ENCODE peak calls at places on chromosome 20, in six cellular contexts. L is body of pancreas, E is B cell, D is neural progenitor cell, V is AG09309, G is GM23338. W is an unnamed sample.

GRCh38 chr20:50992733-50993457 is 30.0 kb downstream of the KCNG1 start:
- DNase-seq in L (no peak), E (peak), D (peak), V (no peak), G (peak), W (no peak)

GRCh38 chr20:18465536-18466200 is 1.2 kb downstream of the DZANK1 start:
- DNase-seq in L (no peak), E (no peak), D (no peak), V (no peak), G (no peak), W (no peak)

GRCh38 chr20:18632196-18632789 is 44.4 kb downstream of the DTD1 start:
- DNase-seq in L (peak), E (peak), D (peak), V (peak), G (peak), W (peak)

GRCh38 chr20:1307171-1307570 is 21.8 kb downstream of the SDCBP2 start:
- DNase-seq in L (no peak), E (no peak), D (no peak), V (no peak), G (no peak), W (no peak)

GRCh38 chr20:11540558-11540957 is 377.1 kb upstream of the BTBD3 start:
- DNase-seq in L (no peak), E (no peak), D (no peak), V (no peak), G (peak), W (no peak)

GRCh38 chr20:38804682-38805501 is 605 bp upstream of the PPP1R16B start:
- DNase-seq in L (peak), E (peak), D (peak), V (no peak), G (peak), W (no peak)

GRCh38 chr20:5090191-5090590 is 29.6 kb downstream of the PCNA start:
- DNase-seq in L (no peak), E (peak), D (no peak), V (no peak), G (peak), W (no peak)

GRCh38 chr20:39282619-39283092 is 320.5 kb downstream of the DHX35 start:
- DNase-seq in L (peak), E (no peak), D (peak), V (no peak), G (peak), W (no peak)

GRCh38 chr20:1122388-1123315 is 4.2 kb downstream of the PSMF1 start:
- DNase-seq in L (peak), E (no peak), D (no peak), V (peak), G (no peak), W (no peak)

GRCh38 chr20:49276201-49276894 is 1.5 kb downstream of the ZNFX1 start:
- DNase-seq in L (no peak), E (peak), D (no peak), V (no peak), G (no peak), W (no peak)

GRCh38 chr20:6828794-6829423 is 61.4 kb downstream of the BMP2 start:
- DNase-seq in L (peak), E (no peak), D (peak), V (peak), G (peak), W (no peak)

GRCh38 chr20:49505518-49505917 is 23.1 kb upstream of the KCNB1 start:
- DNase-seq in L (peak), E (no peak), D (peak), V (no peak), G (peak), W (no peak)

GRCh38 chr20:63627700-63628245 is 872 bp upstream of the GMEB2 start:
- DNase-seq in L (no peak), E (no peak), D (no peak), V (no peak), G (no peak), W (no peak)

GRCh38 chr20:63625771-63626423 is 1.0 kb downstream of the GMEB2 start:
- DNase-seq in L (peak), E (peak), D (peak), V (no peak), G (peak), W (no peak)

GRCh38 chr20:63628246-63628975 is 1.5 kb upstream of the GMEB2 start:
- DNase-seq in L (peak), E (no peak), D (no peak), V (no peak), G (peak), W (no peak)

GRCh38 chr20:63626424-63627128 is at the start of gene GMEB2:
- DNase-seq in L (peak), E (peak), D (no peak), V (no peak), G (peak), W (no peak)

DNA sequence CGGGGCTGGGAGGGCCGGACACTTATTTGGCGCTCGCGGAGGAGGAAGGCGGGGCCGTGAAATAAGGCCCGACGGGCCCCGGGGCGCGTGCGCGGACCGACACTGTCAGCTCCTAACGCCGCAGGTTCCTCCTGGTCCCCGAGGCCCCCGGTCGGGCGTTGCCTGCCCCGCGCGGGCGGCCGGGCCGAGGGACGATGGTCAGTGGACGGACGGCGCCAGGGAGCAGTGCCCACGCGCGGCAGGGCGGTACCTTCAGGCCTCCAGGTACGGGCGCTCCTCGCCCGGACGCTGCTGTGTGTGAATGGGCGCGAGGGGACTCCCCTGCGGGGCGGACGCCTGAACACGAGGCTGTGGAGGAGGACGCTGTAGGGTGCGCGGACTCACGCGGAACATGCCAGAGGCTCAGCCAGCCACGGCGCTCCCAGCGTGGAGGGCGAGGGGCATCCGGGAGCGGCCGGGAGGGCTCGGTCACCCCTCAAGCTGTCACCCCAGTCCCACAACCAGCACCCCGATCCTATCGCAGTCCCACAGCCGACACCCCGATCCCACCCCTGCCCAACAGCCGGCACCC is 313 bp upstream of the GMEB2 start:
- DNase-seq in L (peak), E (peak), D (peak), V (peak), G (peak), W (peak)
- TF ChIP-seq CTCF in L (no peak), E (no peak), D (no peak), V (no peak), G (no peak), W (no peak)

GRCh38 chr20:15236812-15237211 is 899.4 kb upstream of the FLRT3 start:
- DNase-seq in L (peak), E (no peak), D (peak), V (no peak), G (peak), W (no peak)
- TF ChIP-seq CTCF in L (peak), E (peak), D (peak), V (peak), G (peak), W (peak)

DNA sequence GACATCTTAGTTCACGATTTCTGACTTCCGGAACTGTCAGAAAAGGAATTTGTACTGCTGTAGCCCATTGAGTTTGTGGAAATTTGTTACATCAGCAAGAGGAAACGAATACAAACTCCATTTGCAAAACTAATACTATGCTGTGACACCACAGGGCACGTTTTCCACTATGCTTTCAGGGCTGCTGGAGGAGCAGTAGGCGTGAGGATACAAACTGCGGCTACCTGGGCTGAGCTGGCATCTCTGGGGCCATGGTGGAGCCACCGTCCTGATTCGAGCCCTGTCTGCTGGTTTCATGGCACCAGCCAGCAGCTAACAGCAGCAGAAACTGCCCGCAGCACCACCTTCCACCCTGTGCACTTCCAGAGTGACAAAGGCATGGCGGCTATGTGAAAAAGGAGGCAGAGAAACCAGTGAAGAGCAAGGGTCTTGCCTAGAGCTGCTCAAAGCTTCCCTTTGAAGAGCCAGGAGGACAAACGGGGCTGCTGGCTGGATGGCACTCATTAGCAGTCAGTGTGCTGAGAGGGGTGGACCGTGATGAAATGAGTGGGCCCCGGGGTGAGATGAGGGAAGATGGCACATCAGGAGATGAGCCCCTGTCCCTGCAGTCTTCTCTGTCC is 58.9 kb upstream of the STX16 start:
- DNase-seq in L (no peak), E (no peak), D (no peak), V (no peak), G (no peak), W (no peak)
- TF ChIP-seq CTCF in L (no peak), E (no peak), D (no peak), V (no peak), G (no peak), W (no peak)

GRCh38 chr20:63291811-63292210 is 1.2 kb upstream of the COL20A1 start:
- DNase-seq in L (no peak), E (no peak), D (no peak), V (no peak), G (no peak), W (no peak)
- TF ChIP-seq CTCF in L (no peak), E (no peak), D (no peak), V (no peak), G (no peak), W (no peak)

GRCh38 chr20:2395136-2395535 is 14.4 kb downstream of the TGM6 start:
- DNase-seq in L (no peak), E (no peak), D (no peak), V (no peak), G (no peak), W (no peak)

GRCh38 chr20:2397091-2397490 is 16.4 kb downstream of the TGM6 start:
- DNase-seq in L (no peak), E (no peak), D (no peak), V (no peak), G (no peak), W (no peak)

GRCh38 chr20:2396241-2396814 is 15.6 kb downstream of the TGM6 start:
- DNase-seq in L (no peak), E (no peak), D (no peak), V (no peak), G (no peak), W (no peak)

GRCh38 chr20:2397595-2398145 is 17.0 kb downstream of the TGM6 start:
- DNase-seq in L (no peak), E (no peak), D (no peak), V (no peak), G (peak), W (no peak)

GRCh38 chr20:2394411-2395055 is 13.8 kb downstream of the TGM6 start:
- DNase-seq in L (no peak), E (no peak), D (no peak), V (no peak), G (no peak), W (no peak)
- TF ChIP-seq CTCF in L (no peak), E (no peak), D (no peak), V (no peak), G (no peak), W (no peak)

DNA sequence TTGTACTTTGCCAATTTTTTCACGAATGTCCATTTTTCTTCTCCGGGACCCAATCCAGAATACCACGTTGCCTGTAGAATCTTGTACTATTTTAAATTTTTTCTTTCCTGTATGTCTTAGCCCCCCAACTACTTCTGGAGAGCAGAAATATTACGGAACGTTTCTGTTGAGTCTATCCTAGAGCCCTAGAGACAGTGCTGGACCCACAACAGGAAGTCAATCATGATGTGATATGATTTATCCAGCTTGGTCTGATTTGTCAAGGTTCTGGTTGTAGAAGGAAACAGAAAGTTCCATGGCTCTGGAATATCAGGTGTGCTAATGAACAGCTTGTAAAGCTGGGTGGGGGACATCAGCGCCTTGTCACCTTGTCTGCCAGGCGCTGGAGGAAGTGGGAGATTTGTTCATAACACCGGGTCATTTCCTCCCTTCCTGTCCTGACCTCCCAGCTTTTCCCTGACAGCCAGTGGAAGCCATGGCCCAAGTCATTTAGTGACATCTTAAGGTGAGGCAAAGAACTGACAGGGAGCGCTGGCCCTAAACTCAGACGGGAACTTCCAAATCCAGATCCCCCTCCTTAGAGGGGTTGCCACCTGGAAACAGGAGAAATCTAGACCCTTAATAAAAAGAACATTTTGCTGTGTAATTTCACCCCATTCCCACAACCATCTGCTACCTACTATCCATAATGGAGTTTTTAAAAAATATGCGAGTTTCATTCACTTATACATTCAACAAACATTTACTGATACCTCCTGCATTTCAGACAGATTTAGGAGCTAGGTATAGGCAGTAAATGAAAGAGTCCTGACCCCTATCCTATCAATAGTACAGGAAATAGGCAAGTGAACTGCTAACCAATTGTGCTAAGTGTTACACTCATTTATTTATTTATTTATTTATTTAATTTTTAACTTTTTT is 130.5 kb downstream of the ZFP64 start:
- DNase-seq in L (no peak), E (no peak), D (peak), V (no peak), G (peak), W (no peak)
- TF ChIP-seq CTCF in L (peak), E (no peak), D (peak), V (peak), G (peak), W (peak)

GRCh38 chr20:31975874-31976273 is 7.9 kb downstream of the XKR7 start:
- DNase-seq in L (no peak), E (no peak), D (no peak), V (no peak), G (no peak), W (no peak)

GRCh38 chr20:31974975-31975481 is 7.1 kb downstream of the XKR7 start:
- DNase-seq in L (no peak), E (no peak), D (peak), V (no peak), G (peak), W (no peak)

GRCh38 chr20:31981784-31982183 is 13.8 kb downstream of the XKR7 start:
- DNase-seq in L (no peak), E (no peak), D (no peak), V (no peak), G (no peak), W (no peak)

GRCh38 chr20:31977080-31977479 is 9.1 kb downstream of the XKR7 start:
- DNase-seq in L (no peak), E (no peak), D (no peak), V (no peak), G (no peak), W (no peak)

GRCh38 chr20:31979713-31980426 is 11.9 kb downstream of the XKR7 start:
- DNase-seq in L (no peak), E (no peak), D (no peak), V (no peak), G (peak), W (no peak)
- TF ChIP-seq CTCF in L (no peak), E (no peak), D (no peak), V (no peak), G (no peak), W (no peak)

GRCh38 chr20:20843982-20844381 is 131.5 kb upstream of the RALGAPA2 start:
- DNase-seq in L (no peak), E (no peak), D (peak), V (no peak), G (peak), W (no peak)

GRCh38 chr20:20850407-20850806 is 138.0 kb upstream of the RALGAPA2 start:
- DNase-seq in L (no peak), E (no peak), D (no peak), V (no peak), G (no peak), W (no peak)

GRCh38 chr20:20849126-20849525 is 136.7 kb upstream of the RALGAPA2 start:
- DNase-seq in L (no peak), E (no peak), D (no peak), V (no peak), G (no peak), W (no peak)
- TF ChIP-seq CTCF in L (no peak), E (no peak), D (no peak), V (no peak), G (no peak), W (no peak)

W was measured in type B pancreatic cell.